ENCODE peak calls at places on chromosomes 5 and 9, in six cellular contexts. G is HCT116, B is GM23338, L is neural progenitor cell, O is fibroblast of lung, D is hepatocyte. Q is an unnamed sample.
A peak's percentile ranks its signal among the peaks of the same experiment; 100 is the strongest.

GRCh38 chr9:121769939-121770338 is 118.5 kb downstream of the DAB2IP start:
- DNase-seq in B (no peak), O (no peak), G (no peak), D (no peak), L (no peak), Q (no peak)

GRCh38 chr5:112159435-112159834 is 259.6 kb downstream of the EPB41L4A start:
- DNase-seq in O (no peak), L (no peak), D (peak; percentile 38), G (no peak), B (no peak), Q (no peak)

GRCh38 chr5:139137703-139138102 is 60.5 kb downstream of the SIL1 start:
- DNase-seq in G (peak; percentile 12), L (peak; percentile 52), D (no peak), O (peak; percentile 49), B (peak; percentile 64), Q (peak; percentile 54)

GRCh38 chr9:37102476-37102875 is 17.9 kb upstream of the ZCCHC7 start:
- DNase-seq in B (no peak), D (no peak), O (no peak), G (no peak), L (no peak), Q (no peak)

GRCh38 chr5:162323471-162323870 is 255.9 kb downstream of the GABRG2 start:
- DNase-seq in B (no peak), L (no peak), O (no peak), D (peak; percentile 53), G (no peak), Q (peak; percentile 84)

GRCh38 chr9:135821116-135821515 is 86.2 kb downstream of the CAMSAP1 start:
- DNase-seq in O (no peak), G (no peak), B (no peak), D (no peak), L (no peak), Q (no peak)

GRCh38 chr5:5558102-5558501 is 135.6 kb downstream of the ICE1 start:
- DNase-seq in L (no peak), D (no peak), B (no peak), O (no peak), G (no peak), Q (no peak)

GRCh38 chr5:131252824-131253171 is 11.1 kb upstream of the CDC42SE2 start:
- DNase-seq in B (no peak), O (no peak), G (no peak), L (no peak), D (no peak), Q (peak; percentile 71)

GRCh38 chr5:154858972-154859950 is 834 bp downstream of the CNOT8 start:
- DNase-seq in O (no peak), B (no peak), D (peak; percentile 5), L (no peak), G (no peak), Q (no peak)

GRCh38 chr9:78029601-78030552 is 1.7 kb downstream of the GNAQ start:
- DNase-seq in D (peak; percentile 17), B (peak; percentile 40), L (peak; percentile 53), O (peak; percentile 54), G (no peak), Q (peak; percentile 42)

GRCh38 chr9:124780757-124781151 is 3.8 kb downstream of the OLFML2A start:
- DNase-seq in D (no peak), B (no peak), L (no peak), O (no peak), G (no peak), Q (no peak)

GRCh38 chr5:93336330-93337110 is 244.5 kb downstream of the NR2F1-AS1 start:
- DNase-seq in D (no peak), G (no peak), B (no peak), O (no peak), L (no peak), Q (no peak)

GRCh38 chr5:93581738-93582414 is 857 bp upstream of the NR2F1-AS1 start:
- DNase-seq in B (peak; percentile 73), D (no peak), L (peak; percentile 72), O (peak; percentile 90), G (peak; percentile 76), Q (peak; percentile 58)

GRCh38 chr5:173055722-173055982 is 500 bp upstream of the CREBRF start:
- DNase-seq in L (peak; percentile 29), G (no peak), B (no peak), D (no peak), O (no peak), Q (no peak)

GRCh38 chr5:132271251-132272246 is 14.1 kb downstream of the PDLIM4 start:
- DNase-seq in O (no peak), B (peak; percentile 60), D (no peak), L (no peak), G (no peak), Q (no peak)

GRCh38 chr9:114461468-114461867 is 43.8 kb downstream of the WHRN start:
- DNase-seq in G (no peak), B (no peak), L (no peak), D (no peak), O (no peak), Q (no peak)

GRCh38 chr9:114460513-114461225 is 44.6 kb downstream of the WHRN start:
- DNase-seq in D (peak; percentile 33), B (no peak), G (no peak), O (no peak), L (no peak), Q (no peak)

GRCh38 chr9:114464652-114465051 is 40.6 kb downstream of the WHRN start:
- DNase-seq in D (no peak), G (no peak), O (no peak), L (no peak), B (no peak), Q (no peak)

GRCh38 chr9:114465417-114465816 is 39.9 kb downstream of the WHRN start:
- DNase-seq in O (no peak), B (no peak), L (no peak), D (no peak), G (no peak), Q (no peak)

DNA sequence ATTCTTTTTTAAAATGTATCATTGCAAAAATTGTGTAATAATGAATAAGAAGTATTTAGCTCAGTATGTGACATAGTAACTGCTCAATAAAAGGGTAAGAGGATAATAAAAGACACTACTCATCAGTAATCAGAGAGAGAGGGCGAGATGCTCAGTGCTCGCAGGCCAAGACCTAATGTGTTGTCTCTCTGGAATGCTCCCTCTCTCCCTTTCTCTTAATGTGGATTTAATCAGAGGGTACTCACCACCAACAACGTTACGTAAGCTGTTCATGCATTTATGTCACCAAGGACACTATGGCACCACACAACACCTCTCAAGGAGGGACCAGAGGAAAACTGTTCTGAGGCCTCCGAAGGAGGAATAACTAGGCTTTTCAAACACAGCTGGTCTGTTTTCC is 42.5 kb downstream of the WHRN start:
- DNase-seq in D (no peak), B (no peak), O (no peak), L (no peak), G (no peak), Q (no peak)
- TF ChIP-seq CTCF in D (no peak), B (no peak), O (no peak), L (no peak), G (no peak), Q (no peak)

GRCh38 chr9:126298319-126298801 is 28.3 kb upstream of the MVB12B start:
- DNase-seq in G (no peak), D (peak; percentile 64), L (peak; percentile 34), B (peak; percentile 43), O (no peak), Q (no peak)
- TF ChIP-seq EZH2 in G (no peak), D (no peak), L (no peak), B (no peak), O (no peak), Q (no peak)

DNA sequence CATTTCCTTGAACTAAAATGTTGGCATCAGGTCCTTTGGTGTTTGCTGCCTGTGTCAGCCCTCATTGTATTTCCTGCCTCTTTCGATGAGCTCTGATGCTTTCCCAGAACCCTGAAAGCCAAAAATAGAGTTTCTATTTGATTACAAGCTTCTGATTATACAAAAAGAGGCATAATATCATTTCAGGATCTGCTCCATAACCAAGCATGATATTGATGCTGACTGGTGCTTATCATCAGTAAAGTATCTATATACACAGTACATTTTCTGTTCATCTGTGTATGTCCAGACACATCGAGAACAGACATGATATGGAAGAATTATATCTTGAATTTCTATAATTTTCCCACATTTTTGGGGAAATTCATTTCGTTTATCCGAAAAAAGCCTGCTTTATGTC is 58.6 kb downstream of the SEMA6A start:
- DNase-seq in B (no peak), D (no peak), O (no peak), L (no peak), G (no peak), Q (no peak)
- TF ChIP-seq CTCF in B (no peak), D (no peak), O (no peak), L (no peak), G (no peak), Q (no peak)

GRCh38 chr5:2142456-2142954 is 259.8 kb upstream of the IRX4 start:
- DNase-seq in G (no peak), O (no peak), B (no peak), L (no peak), D (no peak), Q (no peak)
- TF ChIP-seq EZH2 in G (no peak), O (no peak), B (no peak), L (no peak), D (no peak), Q (no peak)

DNA sequence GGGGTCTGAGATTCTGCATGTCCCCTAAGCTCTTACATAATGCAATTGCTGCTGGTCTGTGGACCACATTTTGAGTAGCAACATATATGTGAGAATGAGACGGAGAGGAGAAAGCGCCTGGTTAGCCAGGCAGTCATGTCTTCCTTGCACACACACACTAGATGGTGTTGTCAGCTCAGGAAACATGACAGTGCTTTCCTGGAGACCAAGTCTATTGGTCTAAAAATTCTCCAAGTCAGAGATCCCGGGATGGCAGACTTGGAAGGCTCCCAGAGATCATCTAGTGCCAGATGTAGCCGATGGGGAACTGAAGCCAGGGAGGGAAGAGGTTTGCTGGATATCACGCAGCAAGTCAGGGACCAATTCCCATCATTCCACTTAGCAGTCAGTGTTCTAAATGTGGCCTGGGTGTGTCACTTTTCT is 53.4 kb downstream of the GALNT12 start:
- DNase-seq in G (no peak), B (peak; percentile 28), D (peak; percentile 78), L (peak; percentile 54), O (peak; percentile 78), Q (no peak)
- TF ChIP-seq CTCF in G (peak; percentile 46), B (peak; percentile 27), D (peak; percentile 61), L (peak; percentile 44), O (peak; percentile 66), Q (peak; percentile 34)

GRCh38 chr9:89135572-89135971 is 43.0 kb downstream of the SHC3 start:
- DNase-seq in B (no peak), L (no peak), G (no peak), O (no peak), D (no peak), Q (no peak)
- TF ChIP-seq EZH2 in B (no peak), L (no peak), G (no peak), O (no peak), D (no peak), Q (no peak)

Q was measured in A673.